ENCODE peak calls at places on chromosomes 1 and 21, in ten cellular contexts. E is WTC11; J is heart left ventricle; D is uterus; T is A549; H is stomach; L is CD8-positive, alpha-beta T cell; W is fibroblast of pulmonary artery; M is RWPE1; S is Peyer's patch. A is an unnamed sample.

GRCh38 chr1:69671363-69672010 is 103.8 kb downstream of the LRRC7 start:
- DNase-seq in E (no peak), J (no peak), D (no peak), T (no peak), H (peak), L (no peak), W (no peak), M (no peak), S (no peak), A (no peak)

GRCh38 chr21:24955275-24955961 is 651.9 kb downstream of the MRPL39 start:
- DNase-seq in E (no peak), J (no peak), D (no peak), T (no peak), H (no peak), L (no peak), W (no peak), M (no peak), S (peak), A (no peak)

GRCh38 chr1:59081795-59082194 is 215.1 kb upstream of the FGGY start:
- DNase-seq in E (no peak), J (no peak), D (no peak), T (no peak), H (no peak), L (no peak), W (no peak), M (peak), S (no peak), A (no peak)

GRCh38 chr1:38555594-38555993 is 304.0 kb downstream of the RRAGC start:
- DNase-seq in E (no peak), J (no peak), D (no peak), T (no peak), H (no peak), L (no peak), W (no peak), M (no peak), S (no peak), A (no peak)

GRCh38 chr1:182601416-182601786 is 2.8 kb downstream of the RGS16 start:
- DNase-seq in E (peak), J (peak), D (peak), T (peak), H (peak), L (peak), W (peak), M (peak), S (peak), A (no peak)

GRCh38 chr1:64765826-64766225 is 21.0 kb downstream of the RAVER2 start:
- DNase-seq in E (no peak), J (no peak), D (no peak), T (no peak), H (no peak), L (no peak), W (no peak), M (no peak), S (no peak), A (no peak)

GRCh38 chr21:33854604-33855003 is 61.0 kb downstream of the ATP5PO start:
- DNase-seq in E (no peak), J (no peak), D (no peak), T (peak), H (no peak), L (no peak), W (no peak), M (peak), S (no peak), A (no peak)

GRCh38 chr1:228165372-228166169 is at the start of gene IBA57:
- DNase-seq in E (peak), J (peak), D (peak), T (peak), H (peak), L (peak), W (peak), M (peak), S (peak), A (peak)

GRCh38 chr1:88549536-88549935 is 134.5 kb upstream of the PKN2 start:
- DNase-seq in E (no peak), J (no peak), D (no peak), T (no peak), H (no peak), L (no peak), W (peak), M (no peak), S (no peak), A (no peak)

GRCh38 chr21:17783816-17784598 is 35.1 kb downstream of the C21orf91 start:
- DNase-seq in E (no peak), J (no peak), D (no peak), T (no peak), H (no peak), L (peak), W (no peak), M (no peak), S (no peak), A (no peak)

GRCh38 chr1:29820401-29820800 is 584.1 kb downstream of the PTPRU start:
- DNase-seq in E (no peak), J (no peak), D (no peak), T (no peak), H (no peak), L (no peak), W (no peak), M (no peak), S (no peak), A (no peak)

GRCh38 chr1:36411674-36412648 is 14.3 kb upstream of the LSM10 start:
- DNase-seq in E (no peak), J (no peak), D (no peak), T (peak), H (no peak), L (no peak), W (peak), M (no peak), S (no peak), A (no peak)

GRCh38 chr21:45970674-45971486 is 10.7 kb upstream of the COL6A1 start:
- DNase-seq in E (peak), J (peak), D (peak), T (peak), H (no peak), L (peak), W (peak), M (peak), S (peak), A (no peak)

GRCh38 chr1:211625040-211625439 is 46.1 kb upstream of the SLC30A1 start:
- DNase-seq in E (no peak), J (peak), D (no peak), T (peak), H (no peak), L (peak), W (peak), M (peak), S (peak), A (no peak)

GRCh38 chr1:151196292-151196800 is 2.0 kb upstream of the PIP5K1A start:
- DNase-seq in E (peak), J (peak), D (peak), T (peak), H (peak), L (peak), W (peak), M (peak), S (peak), A (peak)

GRCh38 chr1:6936308-6936675 is 151.0 kb downstream of the CAMTA1 start:
- DNase-seq in E (no peak), J (no peak), D (no peak), T (no peak), H (no peak), L (no peak), W (no peak), M (no peak), S (no peak), A (no peak)

GRCh38 chr1:113940365-113941244 is 11.5 kb downstream of the HIPK1 start:
- DNase-seq in E (no peak), J (no peak), D (no peak), T (no peak), H (no peak), L (peak), W (no peak), M (no peak), S (no peak), A (no peak)

GRCh38 chr21:34534522-34534921 is 22.5 kb upstream of the KCNE1 start:
- DNase-seq in E (no peak), J (no peak), D (no peak), T (no peak), H (no peak), L (no peak), W (no peak), M (no peak), S (no peak), A (no peak)

GRCh38 chr1:97006044-97006676 is 284.6 kb downstream of the PTBP2 start:
- DNase-seq in E (no peak), J (peak), D (no peak), T (no peak), H (no peak), L (no peak), W (peak), M (no peak), S (no peak), A (no peak)

GRCh38 chr1:36108314-36108713 is 16.7 kb downstream of the COL8A2 start:
- DNase-seq in E (no peak), J (no peak), D (no peak), T (no peak), H (no peak), L (no peak), W (no peak), M (no peak), S (no peak), A (no peak)

GRCh38 chr1:204180133-204180532 is 14.0 kb upstream of the REN start:
- DNase-seq in E (no peak), J (no peak), D (no peak), T (no peak), H (no peak), L (no peak), W (no peak), M (no peak), S (no peak), A (no peak)

GRCh38 chr1:154178856-154179811 is 12.8 kb downstream of the TPM3 start:
- DNase-seq in E (no peak), J (no peak), D (no peak), T (no peak), H (peak), L (no peak), W (no peak), M (no peak), S (peak), A (peak)

GRCh38 chr1:235883261-235883927 is 16.7 kb upstream of the LYST start:
- DNase-seq in E (no peak), J (peak), D (peak), T (peak), H (peak), L (no peak), W (peak), M (peak), S (peak), A (peak)

GRCh38 chr1:82065917-82066316 is 265.2 kb downstream of the ADGRL2 start:
- DNase-seq in E (no peak), J (peak), D (no peak), T (no peak), H (no peak), L (no peak), W (no peak), M (no peak), S (no peak), A (no peak)

GRCh38 chr1:58290685-58291372 is 255.7 kb downstream of the OMA1 start:
- DNase-seq in E (peak), J (peak), D (no peak), T (no peak), H (no peak), L (no peak), W (peak), M (peak), S (no peak), A (no peak)

GRCh38 chr1:56819393-56819899 is at the start of gene FYB2:
- DNase-seq in E (peak), J (no peak), D (no peak), T (no peak), H (peak), L (no peak), W (no peak), M (no peak), S (no peak), A (peak)

GRCh38 chr21:35648512-35648911 is 411.8 kb downstream of the SETD4 start:
- DNase-seq in E (no peak), J (no peak), D (no peak), T (no peak), H (peak), L (no peak), W (no peak), M (no peak), S (no peak), A (peak)

GRCh38 chr21:27101533-27101932 is 134.6 kb upstream of the ADAMTS5 start:
- DNase-seq in E (no peak), J (no peak), D (no peak), T (no peak), H (no peak), L (no peak), W (no peak), M (no peak), S (no peak), A (no peak)

GRCh38 chr1:107140703-107141490 is at the start of gene NTNG1:
- DNase-seq in E (peak), J (no peak), D (no peak), T (no peak), H (no peak), L (peak), W (no peak), M (no peak), S (no peak), A (no peak)

GRCh38 chr1:48667782-48668181 is 108.9 kb downstream of the BEND5 start:
- DNase-seq in E (no peak), J (no peak), D (no peak), T (no peak), H (no peak), L (no peak), W (no peak), M (no peak), S (no peak), A (no peak)

GRCh38 chr1:25973610-25974355 is 24.1 kb downstream of the PAFAH2 start:
- DNase-seq in E (no peak), J (no peak), D (no peak), T (no peak), H (no peak), L (no peak), W (no peak), M (no peak), S (no peak), A (no peak)

GRCh38 chr1:173330149-173330951 is 123.2 kb upstream of the TNFSF4 start:
- DNase-seq in E (no peak), J (no peak), D (no peak), T (peak), H (no peak), L (no peak), W (peak), M (peak), S (no peak), A (no peak)

GRCh38 chr21:33821580-33822322 is 93.9 kb downstream of the ATP5PO start:
- DNase-seq in E (no peak), J (no peak), D (no peak), T (no peak), H (no peak), L (no peak), W (no peak), M (no peak), S (no peak), A (no peak)

GRCh38 chr1:151815716-151816327 is 10.6 kb upstream of the LINGO4 start:
- DNase-seq in E (no peak), J (no peak), D (no peak), T (no peak), H (no peak), L (peak), W (no peak), M (no peak), S (peak), A (no peak)

GRCh38 chr1:23639460-23639859 is 52.1 kb upstream of the RPL11 start:
- DNase-seq in E (no peak), J (no peak), D (no peak), T (no peak), H (no peak), L (no peak), W (no peak), M (no peak), S (no peak), A (no peak)

GRCh38 chr21:44927587-44928461 is 7.1 kb upstream of the ITGB2 start:
- DNase-seq in E (no peak), J (peak), D (no peak), T (peak), H (no peak), L (peak), W (peak), M (peak), S (peak), A (no peak)
- TF ChIP-seq CTCF in E (no peak), J (no peak), D (no peak), T (no peak), H (no peak), L (no peak), W (no peak), M (no peak), S (no peak), A (no peak)

GRCh38 chr1:234438579-234438978 is 40.4 kb downstream of the TARBP1 start:
- DNase-seq in E (no peak), J (no peak), D (no peak), T (no peak), H (no peak), L (no peak), W (no peak), M (no peak), S (no peak), A (no peak)

GRCh38 chr1:234435620-234436019 is 43.4 kb downstream of the TARBP1 start:
- DNase-seq in E (no peak), J (no peak), D (no peak), T (no peak), H (no peak), L (no peak), W (no peak), M (no peak), S (no peak), A (no peak)

GRCh38 chr1:234434706-234435105 is 44.3 kb downstream of the TARBP1 start:
- DNase-seq in E (no peak), J (no peak), D (no peak), T (no peak), H (no peak), L (no peak), W (no peak), M (no peak), S (no peak), A (no peak)

GRCh38 chr1:234440348-234440747 is 38.6 kb downstream of the TARBP1 start:
- DNase-seq in E (no peak), J (no peak), D (no peak), T (no peak), H (no peak), L (no peak), W (no peak), M (no peak), S (no peak), A (no peak)

GRCh38 chr1:234437423-234438171 is 41.4 kb downstream of the TARBP1 start:
- DNase-seq in E (no peak), J (no peak), D (no peak), T (no peak), H (peak), L (no peak), W (peak), M (no peak), S (no peak), A (no peak)
- TF ChIP-seq CTCF in E (no peak), J (no peak), D (no peak), T (no peak), H (no peak), L (no peak), W (no peak), M (no peak), S (no peak), A (no peak)

DNA sequence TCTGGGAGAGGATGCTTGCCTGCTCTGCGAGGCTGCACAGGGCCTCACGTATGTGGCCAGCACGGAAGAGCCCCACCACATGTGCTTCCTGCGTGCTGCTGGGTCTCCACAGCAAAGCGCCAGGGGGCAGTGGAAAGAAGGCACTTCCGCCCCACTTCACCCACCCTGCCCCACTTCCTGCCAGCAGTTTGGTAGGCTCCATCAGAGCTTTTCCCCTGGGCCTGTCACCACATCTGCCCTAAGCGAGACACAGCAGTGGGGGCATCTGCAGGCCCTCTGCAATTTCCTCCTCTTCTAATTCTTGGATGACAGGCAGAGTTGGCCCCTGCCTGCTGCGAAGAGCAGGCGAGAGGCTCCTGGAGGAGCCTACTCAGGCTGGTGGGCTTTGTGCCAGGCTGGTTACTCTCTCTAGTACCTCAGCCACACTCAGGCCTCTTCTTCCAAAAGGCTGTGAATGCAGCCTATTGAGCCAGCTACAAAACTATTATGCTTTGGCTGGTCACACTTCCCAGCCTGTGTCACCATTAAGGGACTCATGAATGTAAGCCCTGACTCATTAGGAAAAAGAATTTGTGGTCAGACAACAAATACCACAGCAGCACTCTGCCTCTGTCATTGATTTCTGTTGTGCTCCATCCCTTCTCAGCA is 25.0 kb downstream of the CD244 start:
- DNase-seq in E (no peak), J (peak), D (no peak), T (no peak), H (peak), L (peak), W (peak), M (no peak), S (peak), A (no peak)
- TF ChIP-seq CTCF in E (no peak), J (peak), D (no peak), T (no peak), H (no peak), L (peak), W (no peak), M (no peak), S (peak), A (no peak)

DNA sequence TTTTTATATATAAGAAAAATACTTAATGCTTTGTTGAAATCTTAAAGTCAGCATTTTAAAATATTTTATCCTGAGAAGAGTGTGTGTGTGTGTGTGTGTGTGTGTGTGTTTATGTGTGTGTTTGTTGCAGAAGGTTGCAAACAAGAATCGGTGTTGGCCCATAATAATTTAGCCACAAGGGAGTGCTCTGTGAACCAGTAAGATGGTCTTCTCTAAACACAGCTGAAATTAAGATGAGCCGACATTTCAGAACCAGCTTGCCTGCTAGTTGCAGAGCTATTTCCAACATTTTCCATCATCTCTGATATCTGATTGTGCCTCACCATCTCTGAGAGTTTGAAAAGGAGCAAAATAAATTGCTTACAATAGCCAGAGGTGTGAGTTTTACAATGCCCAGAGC is 158.8 kb upstream of the SGIP1 start:
- DNase-seq in E (no peak), J (no peak), D (no peak), T (no peak), H (no peak), L (no peak), W (no peak), M (no peak), S (no peak), A (no peak)
- TF ChIP-seq CTCF in E (no peak), J (no peak), D (no peak), T (no peak), H (no peak), L (no peak), W (no peak), M (no peak), S (no peak), A (no peak)

GRCh38 chr1:51924455-51924854 is 45.9 kb upstream of the NRDC start:
- DNase-seq in E (no peak), J (no peak), D (no peak), T (no peak), H (no peak), L (no peak), W (no peak), M (no peak), S (no peak), A (no peak)

GRCh38 chr1:51928896-51929295 is 50.4 kb upstream of the NRDC start:
- DNase-seq in E (no peak), J (no peak), D (no peak), T (no peak), H (no peak), L (no peak), W (no peak), M (no peak), S (no peak), A (no peak)

GRCh38 chr1:51930329-51930728 is 51.8 kb upstream of the NRDC start:
- DNase-seq in E (no peak), J (no peak), D (no peak), T (no peak), H (no peak), L (no peak), W (no peak), M (no peak), S (no peak), A (no peak)

GRCh38 chr1:51927029-51927428 is 48.5 kb upstream of the NRDC start:
- DNase-seq in E (no peak), J (no peak), D (no peak), T (no peak), H (no peak), L (no peak), W (no peak), M (no peak), S (no peak), A (no peak)

GRCh38 chr1:51926171-51926812 is 47.8 kb upstream of the NRDC start:
- DNase-seq in E (no peak), J (no peak), D (no peak), T (peak), H (no peak), L (no peak), W (peak), M (no peak), S (no peak), A (no peak)
- TF ChIP-seq CTCF in E (no peak), J (no peak), D (no peak), T (peak), H (no peak), L (no peak), W (peak), M (no peak), S (no peak), A (no peak)

GRCh38 chr1:4778056-4778455 is 123.6 kb downstream of the AJAP1 start:
- DNase-seq in E (no peak), J (no peak), D (peak), T (peak), H (no peak), L (no peak), W (no peak), M (no peak), S (no peak), A (no peak)
- TF ChIP-seq CTCF in E (no peak), J (peak), D (no peak), T (no peak), H (no peak), L (no peak), W (no peak), M (no peak), S (peak), A (no peak)